ENCODE peak calls at places on chromosomes 16 and 17, in four cellular contexts. Z is HEK293T, L is K562, X is GM12878. E is an unnamed sample.

GRCh38 chr16:57165923-57166322 is 19.9 kb downstream of the PSME3IP1 start:
- DNase-seq in Z (no peak), X (no peak), L (no peak), E (no peak)

GRCh38 chr17:58352018-58352842 is at the start of gene SUPT4H1:
- DNase-seq in Z (peak), L (peak), X (peak), E (peak)

GRCh38 chr17:82370471-82371332 is 863 bp upstream of the UTS2R start:
- DNase-seq in L (no peak), X (no peak), Z (no peak), E (no peak)

GRCh38 chr17:10622610-10623485 is 34.3 kb downstream of the MYH3 start:
- DNase-seq in L (no peak), X (no peak), Z (no peak), E (no peak)

GRCh38 chr16:67865318-67865717 is 7.5 kb upstream of the EDC4 start:
- DNase-seq in L (peak), Z (peak), X (no peak), E (peak)

GRCh38 chr16:69040144-69040909 is 65.1 kb upstream of the HAS3 start:
- DNase-seq in L (no peak), Z (no peak), X (no peak), E (peak)

GRCh38 chr17:42347198-42347597 is 41.0 kb downstream of the STAT3 start:
- DNase-seq in X (no peak), Z (no peak), L (no peak), E (no peak)

GRCh38 chr16:1510272-1510671 is 17.1 kb downstream of the TELO2 start:
- DNase-seq in X (no peak), L (no peak), Z (no peak), E (no peak)

GRCh38 chr17:79993390-79994221 is 42.1 kb downstream of the TBC1D16 start:
- DNase-seq in X (no peak), L (no peak), Z (peak), E (peak)

GRCh38 chr16:66441586-66442375 is 14.7 kb downstream of the BEAN1 start:
- DNase-seq in X (no peak), L (no peak), Z (no peak), E (no peak)

DNA sequence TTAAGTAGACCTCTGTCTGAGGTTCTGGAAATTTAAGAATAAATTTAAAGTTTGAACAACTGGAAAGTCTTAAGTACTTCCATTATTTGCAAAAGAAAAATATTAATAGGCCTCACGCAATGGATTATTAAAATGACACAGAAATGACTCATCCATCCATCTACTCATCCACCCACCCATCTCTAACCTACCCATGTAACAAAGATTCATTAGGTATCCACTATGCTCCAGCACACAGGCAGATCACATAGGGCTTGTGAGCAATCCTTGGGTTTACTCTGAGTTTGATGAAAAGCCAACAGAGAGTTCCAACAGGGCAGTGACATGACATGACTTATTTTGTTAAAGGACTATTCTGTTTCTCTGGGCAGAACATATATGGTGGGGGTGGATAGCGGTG is 93.3 kb downstream of the HELZ start:
- DNase-seq in Z (no peak), X (no peak), L (no peak), E (no peak)
- TF ChIP-seq FOXK2 in Z (no peak), X (no peak), L (no peak), E (no peak)

DNA sequence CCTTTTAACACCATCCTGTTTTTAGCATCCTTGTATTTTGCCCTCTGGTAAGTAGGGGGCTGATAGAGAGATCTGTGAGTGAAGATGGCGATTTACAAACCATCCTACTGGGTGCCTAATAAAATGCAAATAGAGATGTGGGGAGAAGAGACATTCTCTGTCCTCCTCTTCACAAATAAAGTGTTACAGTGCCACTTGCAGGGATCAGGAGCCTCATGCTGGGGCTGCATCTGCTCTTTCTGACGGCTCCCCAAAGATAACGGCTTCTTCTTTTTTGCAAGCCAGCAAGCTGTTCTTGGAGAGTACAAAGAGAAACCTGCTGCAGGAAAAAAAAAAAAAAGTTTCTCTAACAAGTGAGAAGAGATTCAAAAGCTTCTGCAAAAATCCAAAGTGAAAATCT is 418.5 kb downstream of the TOX3 start:
- DNase-seq in L (no peak), X (no peak), Z (no peak), E (no peak)
- TF ChIP-seq FOXK2 in L (no peak), X (no peak), Z (no peak), E (no peak)

DNA sequence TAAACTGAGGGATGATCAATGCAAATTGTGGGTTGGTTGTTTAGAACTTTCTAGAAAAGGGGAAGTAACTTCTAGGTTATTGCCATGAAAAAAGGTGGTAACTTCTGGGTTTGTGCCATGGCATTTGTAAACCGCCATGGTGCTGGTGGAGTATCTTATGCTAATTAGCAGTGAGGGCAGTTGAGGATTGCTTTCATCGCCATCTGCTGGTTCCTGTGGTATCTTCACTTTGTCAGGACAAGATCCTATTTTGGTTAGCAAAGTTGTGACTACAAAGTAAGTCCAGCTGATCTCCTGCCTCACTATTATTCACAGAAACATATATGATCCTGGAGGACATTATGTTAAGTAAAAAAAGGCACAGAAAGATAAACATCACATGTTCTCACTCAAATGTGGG is 1332.3 kb downstream of the CDH11 start:
- DNase-seq in Z (no peak), X (no peak), L (peak), E (no peak)
- TF ChIP-seq FOXK2 in Z (no peak), X (no peak), L (no peak), E (no peak)

GRCh38 chr16:11521019-11521418 is 65.7 kb downstream of the LITAF start:
- DNase-seq in L (no peak), X (no peak), Z (no peak), E (no peak)

GRCh38 chr16:11528053-11528452 is 58.7 kb downstream of the LITAF start:
- DNase-seq in Z (no peak), X (no peak), L (no peak), E (no peak)

GRCh38 chr16:11526921-11527320 is 59.8 kb downstream of the LITAF start:
- DNase-seq in L (no peak), Z (no peak), X (no peak), E (no peak)

DNA sequence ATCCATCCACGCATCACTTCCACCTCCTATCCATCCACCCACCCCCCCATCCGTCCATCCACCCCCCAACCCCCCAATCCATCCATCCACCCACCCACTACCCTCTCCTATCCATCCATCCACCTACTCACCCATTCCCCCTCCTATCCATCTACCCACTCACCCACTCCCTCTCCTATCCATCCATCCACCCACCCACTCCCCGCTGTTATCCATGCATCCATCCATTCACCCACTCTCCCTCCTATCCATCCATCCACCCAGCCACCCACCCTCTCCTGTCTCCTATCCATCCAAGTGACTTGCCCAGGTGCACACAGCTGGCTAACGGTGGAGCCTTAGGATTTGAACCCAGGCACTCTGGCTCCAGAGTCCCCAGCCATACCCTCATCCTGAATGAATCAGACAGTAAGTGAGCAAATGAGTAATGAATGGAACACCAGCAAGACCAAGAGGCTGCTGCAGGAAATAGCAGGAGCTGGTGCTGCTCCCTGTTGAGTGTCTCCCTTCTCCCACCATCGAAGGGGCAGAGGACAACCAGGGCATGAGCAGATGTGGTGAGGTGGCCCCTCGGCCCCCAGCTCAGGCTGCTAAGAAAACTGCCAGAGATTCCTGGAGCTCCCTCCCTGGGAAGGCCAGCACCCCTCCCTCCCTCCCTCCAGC is 62.5 kb downstream of the LITAF start:
- DNase-seq in L (no peak), X (no peak), Z (no peak), E (no peak)
- TF ChIP-seq FOXK2 in L (no peak), X (no peak), Z (no peak), E (no peak)

GRCh38 chr16:19601083-19601976 is 45.8 kb downstream of the VPS35L start:
- DNase-seq in X (no peak), Z (peak), L (peak), E (peak)
- TF ChIP-seq FOXK2 in X (no peak), Z (no peak), L (no peak), E (no peak)

E was measured in HepG2.